ENCODE peak calls at places on chromosome 19, in nine cellular contexts. K, U, Q, A, M, Y, C, N and F are unnamed samples.

GRCh38 chr19:7904074-7905020 is 670 bp downstream of the MAP2K7 start:
- DNase-seq in K (no peak), U (no peak), Q (peak), A (no peak), M (peak), Y (no peak), C (no peak), N (no peak), F (no peak)

GRCh38 chr19:55605637-55606470 is at the start of gene ZNF865:
- DNase-seq in K (peak), U (no peak), Q (peak), A (peak), M (peak), Y (no peak), C (peak), N (peak), F (peak)

GRCh38 chr19:29873024-29873800 is 61.4 kb downstream of the CCNE1 start:
- DNase-seq in K (peak), U (no peak), Q (peak), A (no peak), M (no peak), Y (no peak), C (peak), N (peak), F (peak)

GRCh38 chr19:41584931-41585330 is 9.0 kb downstream of the CEACAM21 start:
- DNase-seq in K (no peak), U (no peak), Q (no peak), A (no peak), M (no peak), Y (no peak), C (no peak), N (no peak), F (no peak)

GRCh38 chr19:3851254-3852176 is 17.3 kb downstream of the ZFR2 start:
- DNase-seq in K (no peak), U (no peak), Q (no peak), A (no peak), M (no peak), Y (no peak), C (no peak), N (no peak), F (peak)

GRCh38 chr19:48624791-48625723 is 5.8 kb downstream of the SPHK2 start:
- DNase-seq in K (no peak), U (no peak), Q (no peak), A (no peak), M (no peak), Y (no peak), C (no peak), N (peak), F (no peak)

GRCh38 chr19:11288349-11288748 is 7.6 kb upstream of the TSPAN16 start:
- DNase-seq in K (no peak), U (no peak), Q (no peak), A (no peak), M (no peak), Y (no peak), C (peak), N (no peak), F (peak)

GRCh38 chr19:51552996-51553725 is 17.9 kb upstream of the ZNF175 start:
- DNase-seq in K (peak), U (no peak), Q (peak), A (no peak), M (no peak), Y (no peak), C (peak), N (peak), F (peak)

GRCh38 chr19:46646402-46646801 is 10.4 kb upstream of the GNG8 start:
- DNase-seq in K (no peak), U (no peak), Q (no peak), A (no peak), M (no peak), Y (no peak), C (no peak), N (no peak), F (no peak)

GRCh38 chr19:18339703-18340102 is 695 bp upstream of the PGPEP1 start:
- DNase-seq in K (no peak), U (no peak), Q (no peak), A (no peak), M (no peak), Y (no peak), C (peak), N (peak), F (peak)

GRCh38 chr19:21462540-21462939 is 42.9 kb upstream of the ZNF429 start:
- DNase-seq in K (no peak), U (no peak), Q (no peak), A (no peak), M (no peak), Y (no peak), C (no peak), N (no peak), F (no peak)
- H3K4me3 ChIP-seq in K (no peak), U (no peak), Q (no peak), A (no peak), M (no peak), Y (no peak), C (no peak), N (no peak), F (no peak)

GRCh38 chr19:13016628-13017305 is 21.5 kb downstream of the NFIX start:
- DNase-seq in K (no peak), U (no peak), Q (no peak), A (no peak), M (no peak), Y (no peak), C (no peak), N (no peak), F (no peak)
- H3K4me3 ChIP-seq in K (peak), U (no peak), Q (peak), A (peak), M (peak), Y (peak), C (peak), N (no peak), F (no peak)

GRCh38 chr19:37468961-37469777 is at the start of gene ZNF570:
- DNase-seq in K (peak), U (peak), Q (peak), A (peak), M (peak), Y (peak), C (peak), N (no peak), F (peak)

GRCh38 chr19:37472165-37472564 is 3.0 kb downstream of the ZNF570 start:
- DNase-seq in K (no peak), U (no peak), Q (no peak), A (no peak), M (no peak), Y (no peak), C (no peak), N (no peak), F (no peak)

GRCh38 chr19:37467608-37468090 is 405 bp upstream of the ZNF569 start:
- DNase-seq in K (no peak), U (no peak), Q (no peak), A (no peak), M (no peak), Y (no peak), C (no peak), N (no peak), F (no peak)

GRCh38 chr19:37466798-37467607 is at the start of gene ZNF569:
- DNase-seq in K (peak), U (peak), Q (peak), A (peak), M (peak), Y (peak), C (peak), N (no peak), F (peak)

DNA sequence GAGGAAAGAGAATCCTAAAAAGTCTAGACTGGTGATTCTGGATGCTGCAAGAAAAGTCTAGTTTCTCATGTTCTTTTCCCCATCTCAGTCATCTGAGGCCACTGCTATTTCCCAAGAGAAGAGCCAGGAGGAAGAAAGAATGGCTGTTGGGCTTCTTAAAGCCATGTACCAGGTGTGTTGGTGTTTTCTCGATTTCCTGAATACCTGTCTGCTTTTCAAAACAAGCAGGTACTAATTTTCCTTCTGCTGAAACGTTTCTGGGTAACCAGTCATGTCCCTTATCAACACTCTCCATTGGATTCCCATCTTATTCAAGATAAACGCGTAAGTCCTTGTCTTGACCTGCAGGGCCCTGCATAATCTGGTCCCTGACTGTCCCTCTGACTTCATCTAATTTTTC is 1.1 kb downstream of the ZNF570 start:
- DNase-seq in K (no peak), U (no peak), Q (no peak), A (no peak), M (no peak), Y (no peak), C (no peak), N (no peak), F (no peak)
- H3K4me3 ChIP-seq in K (no peak), U (no peak), Q (peak), A (peak), M (peak), Y (peak), C (peak), N (no peak), F (peak)

GRCh38 chr19:12987781-12988180 is 7.5 kb upstream of the NFIX start:
- DNase-seq in K (no peak), U (no peak), Q (no peak), A (no peak), M (no peak), Y (no peak), C (no peak), N (no peak), F (no peak)
- H3K4me3 ChIP-seq in K (no peak), U (no peak), Q (no peak), A (no peak), M (no peak), Y (no peak), C (no peak), N (no peak), F (no peak)

DNA sequence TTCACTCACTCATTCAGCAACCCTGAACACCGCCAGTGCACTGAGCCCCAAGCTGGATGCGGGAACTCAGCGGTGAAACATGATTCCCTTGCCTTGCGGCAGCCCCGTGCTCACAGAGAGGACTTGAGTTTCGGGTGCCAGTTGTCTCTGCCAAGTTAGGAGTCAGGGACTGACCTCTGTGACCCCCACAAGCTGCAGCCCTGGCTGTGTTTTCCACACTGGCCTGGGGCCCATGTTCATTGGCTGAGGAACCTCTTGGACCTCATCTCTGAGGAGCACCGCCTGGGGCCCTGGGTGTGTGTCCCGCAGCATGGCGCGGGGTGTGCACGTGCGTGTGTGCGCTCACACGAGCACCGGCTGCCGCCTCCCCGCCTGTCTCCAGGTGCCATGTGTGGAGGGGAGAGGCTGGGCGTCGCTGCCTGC is 31.0 kb downstream of the CAPN12 start:
- DNase-seq in K (no peak), U (no peak), Q (no peak), A (peak), M (no peak), Y (no peak), C (no peak), N (no peak), F (peak)
- H3K4me3 ChIP-seq in K (no peak), U (no peak), Q (no peak), A (no peak), M (no peak), Y (no peak), C (no peak), N (no peak), F (no peak)

DNA sequence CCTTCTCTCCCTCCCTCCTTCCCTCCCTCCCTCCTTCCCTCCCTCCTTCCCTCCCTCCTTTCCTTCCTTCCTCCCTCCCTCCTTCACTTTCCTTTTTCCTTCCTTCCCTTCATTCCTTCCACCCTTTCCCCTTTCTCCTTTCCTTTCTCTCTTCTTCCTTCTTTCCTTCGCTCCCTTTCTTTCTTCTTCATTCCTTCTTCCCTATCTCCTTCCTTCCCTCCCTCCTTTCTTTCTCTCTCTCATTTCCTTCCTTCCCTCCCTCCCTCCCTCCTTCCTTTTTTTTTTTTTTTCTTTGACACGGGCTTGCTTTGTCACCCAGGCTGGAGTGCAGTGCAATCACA is 105.5 kb downstream of the IER2 start:
- DNase-seq in K (no peak), U (no peak), Q (no peak), A (no peak), M (no peak), Y (no peak), C (no peak), N (no peak), F (no peak)
- H3K4me3 ChIP-seq in K (no peak), U (no peak), Q (no peak), A (no peak), M (no peak), Y (no peak), C (no peak), N (no peak), F (no peak)

DNA sequence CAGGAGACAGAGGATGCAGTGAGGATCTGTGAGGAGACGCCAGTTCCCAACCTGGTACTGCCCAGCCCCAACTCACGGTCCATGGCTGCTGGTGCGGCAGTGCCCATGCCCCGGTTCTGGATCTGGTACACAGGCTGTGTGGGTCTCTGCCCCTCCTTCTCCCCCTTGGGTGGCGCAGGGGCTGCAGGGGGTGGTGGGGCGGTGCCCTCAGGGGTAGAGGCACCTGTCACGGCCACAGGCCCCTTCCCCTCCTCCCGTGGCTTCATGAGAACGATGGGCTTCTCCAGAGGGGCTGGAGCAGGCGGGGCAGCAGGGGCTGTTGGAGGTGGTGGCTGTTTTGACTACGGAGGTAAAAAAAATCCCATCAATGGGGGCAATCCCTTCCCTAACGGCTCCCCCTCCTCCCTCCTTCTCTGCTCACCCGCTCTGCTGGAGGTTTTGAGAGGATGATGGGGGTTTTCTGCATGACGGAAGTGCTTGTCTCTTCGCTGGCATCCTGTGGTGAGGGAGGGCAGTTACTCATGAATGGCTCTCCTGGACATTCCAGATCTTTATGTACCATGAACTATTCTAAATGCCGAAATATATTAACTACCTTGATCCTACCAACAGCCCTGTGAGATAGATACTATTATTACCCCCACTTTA is 7.1 kb downstream of the SMG9 start:
- DNase-seq in K (no peak), U (no peak), Q (no peak), A (no peak), M (no peak), Y (no peak), C (no peak), N (no peak), F (no peak)
- H3K4me3 ChIP-seq in K (no peak), U (no peak), Q (no peak), A (no peak), M (no peak), Y (no peak), C (no peak), N (no peak), F (no peak)